ENCODE peak calls at places on chromosomes 12 and 14, in eight cellular contexts. Q is GM18507; N is astrocyte; O is activated naive CD4-positive, alpha-beta T cell; I is neural progenitor cell; V is lower lobe of right lung; D is stimulated activated CD8-positive, alpha-beta memory T cell treated with anti-CD3 and anti-CD28 coated beads, Interleukin-2, amount 100 ng/mL, for 1 hour; H is mucosa of descending colon. J is an unnamed sample.

GRCh38 chr12:25184132-25184531 is 10.8 kb downstream of the DNAI7 start:
- DNase-seq in I (no peak), Q (no peak), O (no peak), V (no peak), H (no peak), N (no peak), D (no peak), J (no peak)

GRCh38 chr14:90695997-90696681 is 120.1 kb downstream of the TTC7B start:
- DNase-seq in O (no peak), D (no peak), V (no peak), H (no peak), I (no peak), N (no peak), Q (no peak), J (no peak)

GRCh38 chr14:24665440-24665991 is 31.5 kb upstream of the GZMB start:
- DNase-seq in O (no peak), Q (no peak), N (no peak), I (no peak), D (no peak), V (no peak), H (no peak), J (no peak)

GRCh38 chr14:104609666-104610065 is 5.1 kb upstream of the TMEM179 start:
- DNase-seq in I (no peak), V (no peak), N (no peak), Q (no peak), H (no peak), D (no peak), O (no peak), J (no peak)

GRCh38 chr14:25431211-25432076 is 381.5 kb upstream of the STXBP6 start:
- DNase-seq in N (no peak), H (no peak), D (no peak), V (no peak), I (peak; percentile 58), O (no peak), Q (no peak), J (no peak)

GRCh38 chr12:52789637-52790426 is 6.1 kb downstream of the KRT3 start:
- DNase-seq in O (no peak), Q (no peak), V (no peak), H (peak; percentile 72), I (no peak), N (no peak), D (no peak), J (peak; percentile 46)

GRCh38 chr14:72104011-72104613 is 171.9 kb downstream of the RGS6 start:
- DNase-seq in V (peak; percentile 49), H (no peak), D (peak; percentile 14), I (peak; percentile 45), O (no peak), Q (peak; percentile 1), N (no peak), J (no peak)

GRCh38 chr14:61661471-61661988 is 33.8 kb upstream of the HIF1A start:
- DNase-seq in I (no peak), V (no peak), H (no peak), O (no peak), N (peak; percentile 82), D (no peak), Q (no peak), J (no peak)

GRCh38 chr12:62813031-62813829 is 121.7 kb downstream of the PPM1H start:
- DNase-seq in V (peak; percentile 80), O (no peak), N (peak; percentile 48), H (peak; percentile 51), D (no peak), I (peak; percentile 87), Q (no peak), J (peak; percentile 60)

GRCh38 chr14:60288279-60288678 is 39.3 kb downstream of the PPM1A start:
- DNase-seq in I (no peak), O (no peak), D (no peak), Q (no peak), H (no peak), N (no peak), V (no peak), J (no peak)